ENCODE peak calls at places on chromosomes 1 and 21, in ten cellular contexts. One of them, this sample, is unnamed.

GRCh38 chr1:234863596-234863995 is 253.6 kb upstream of the IRF2BP2 start:
- DNase-seq in dermis microvascular lymphatic vessel endothelial cell: no peak
- DNase-seq in H4: no peak
- DNase-seq in psoas muscle: no peak
- DNase-seq in HEK293T: no peak
- DNase-seq in A549: no peak
- DNase-seq in left cardiac atrium: no peak
- DNase-seq in globus pallidus: no peak
- DNase-seq in NCI-H1417: no peak
- DNase-seq in activated CD4-positive, alpha-beta T cell treated with anti-CD3 and anti-CD28 coated beads, Interleukin-2, amount 10 ng/mL, durations not matched to agents 7 days and 5 days: no peak
- DNase-seq in this sample: peak

GRCh38 chr1:27446491-27447020 is 43.4 kb downstream of the WASF2 start:
- DNase-seq in dermis microvascular lymphatic vessel endothelial cell: no peak
- DNase-seq in H4: no peak
- DNase-seq in psoas muscle: no peak
- DNase-seq in HEK293T: no peak
- DNase-seq in A549: no peak
- DNase-seq in left cardiac atrium: no peak
- DNase-seq in globus pallidus: no peak
- DNase-seq in NCI-H1417: no peak
- DNase-seq in activated CD4-positive, alpha-beta T cell treated with anti-CD3 and anti-CD28 coated beads, Interleukin-2, amount 10 ng/mL, durations not matched to agents 7 days and 5 days: no peak
- DNase-seq in this sample: no peak

GRCh38 chr1:15180189-15180588 is 26.6 kb downstream of the TMEM51 start:
- DNase-seq in dermis microvascular lymphatic vessel endothelial cell: no peak
- DNase-seq in H4: no peak
- DNase-seq in psoas muscle: no peak
- DNase-seq in HEK293T: no peak
- DNase-seq in A549: no peak
- DNase-seq in left cardiac atrium: no peak
- DNase-seq in globus pallidus: peak
- DNase-seq in NCI-H1417: no peak
- DNase-seq in activated CD4-positive, alpha-beta T cell treated with anti-CD3 and anti-CD28 coated beads, Interleukin-2, amount 10 ng/mL, durations not matched to agents 7 days and 5 days: no peak
- DNase-seq in this sample: no peak

GRCh38 chr21:37700641-37701202 is 215.5 kb downstream of the KCNJ6 start:
- DNase-seq in dermis microvascular lymphatic vessel endothelial cell: peak
- DNase-seq in H4: peak
- DNase-seq in psoas muscle: no peak
- DNase-seq in HEK293T: peak
- DNase-seq in A549: peak
- DNase-seq in left cardiac atrium: peak
- DNase-seq in globus pallidus: peak
- DNase-seq in NCI-H1417: peak
- DNase-seq in activated CD4-positive, alpha-beta T cell treated with anti-CD3 and anti-CD28 coated beads, Interleukin-2, amount 10 ng/mL, durations not matched to agents 7 days and 5 days: peak
- DNase-seq in this sample: no peak

GRCh38 chr1:216531308-216532239 is 108.3 kb upstream of the USH2A start:
- DNase-seq in dermis microvascular lymphatic vessel endothelial cell: no peak
- DNase-seq in H4: peak
- DNase-seq in psoas muscle: no peak
- DNase-seq in HEK293T: no peak
- DNase-seq in A549: no peak
- DNase-seq in left cardiac atrium: no peak
- DNase-seq in globus pallidus: peak
- DNase-seq in NCI-H1417: peak
- DNase-seq in activated CD4-positive, alpha-beta T cell treated with anti-CD3 and anti-CD28 coated beads, Interleukin-2, amount 10 ng/mL, durations not matched to agents 7 days and 5 days: no peak
- DNase-seq in this sample: no peak

GRCh38 chr1:78687914-78688313 is 38.3 kb downstream of the IFI44 start:
- DNase-seq in dermis microvascular lymphatic vessel endothelial cell: no peak
- DNase-seq in H4: no peak
- DNase-seq in psoas muscle: no peak
- DNase-seq in HEK293T: no peak
- DNase-seq in A549: no peak
- DNase-seq in left cardiac atrium: no peak
- DNase-seq in globus pallidus: no peak
- DNase-seq in NCI-H1417: no peak
- DNase-seq in activated CD4-positive, alpha-beta T cell treated with anti-CD3 and anti-CD28 coated beads, Interleukin-2, amount 10 ng/mL, durations not matched to agents 7 days and 5 days: no peak
- DNase-seq in this sample: no peak

GRCh38 chr1:30675761-30676160 is 47.6 kb downstream of the MATN1 start:
- DNase-seq in dermis microvascular lymphatic vessel endothelial cell: peak
- DNase-seq in H4: no peak
- DNase-seq in psoas muscle: no peak
- DNase-seq in HEK293T: no peak
- DNase-seq in A549: no peak
- DNase-seq in left cardiac atrium: no peak
- DNase-seq in globus pallidus: no peak
- DNase-seq in NCI-H1417: no peak
- DNase-seq in activated CD4-positive, alpha-beta T cell treated with anti-CD3 and anti-CD28 coated beads, Interleukin-2, amount 10 ng/mL, durations not matched to agents 7 days and 5 days: no peak
- DNase-seq in this sample: no peak

GRCh38 chr1:92804721-92805169 is 19.8 kb upstream of the EVI5 start:
- DNase-seq in dermis microvascular lymphatic vessel endothelial cell: no peak
- DNase-seq in H4: peak
- DNase-seq in psoas muscle: no peak
- DNase-seq in HEK293T: peak
- DNase-seq in A549: peak
- DNase-seq in left cardiac atrium: peak
- DNase-seq in globus pallidus: peak
- DNase-seq in NCI-H1417: no peak
- DNase-seq in activated CD4-positive, alpha-beta T cell treated with anti-CD3 and anti-CD28 coated beads, Interleukin-2, amount 10 ng/mL, durations not matched to agents 7 days and 5 days: no peak
- DNase-seq in this sample: peak

GRCh38 chr1:3650248-3651010 is 526 bp upstream of the WRAP73 start:
- DNase-seq in dermis microvascular lymphatic vessel endothelial cell: no peak
- DNase-seq in H4: no peak
- DNase-seq in psoas muscle: no peak
- DNase-seq in HEK293T: no peak
- DNase-seq in A549: no peak
- DNase-seq in left cardiac atrium: no peak
- DNase-seq in globus pallidus: no peak
- DNase-seq in NCI-H1417: no peak
- DNase-seq in activated CD4-positive, alpha-beta T cell treated with anti-CD3 and anti-CD28 coated beads, Interleukin-2, amount 10 ng/mL, durations not matched to agents 7 days and 5 days: no peak
- DNase-seq in this sample: no peak

GRCh38 chr21:25934771-25935224 is 200.0 kb downstream of the GABPA start:
- DNase-seq in dermis microvascular lymphatic vessel endothelial cell: peak
- DNase-seq in H4: peak
- DNase-seq in psoas muscle: peak
- DNase-seq in HEK293T: no peak
- DNase-seq in A549: peak
- DNase-seq in left cardiac atrium: peak
- DNase-seq in globus pallidus: no peak
- DNase-seq in NCI-H1417: no peak
- DNase-seq in activated CD4-positive, alpha-beta T cell treated with anti-CD3 and anti-CD28 coated beads, Interleukin-2, amount 10 ng/mL, durations not matched to agents 7 days and 5 days: peak
- DNase-seq in this sample: no peak

GRCh38 chr1:228999776-229000175 is 264.5 kb downstream of the RHOU start:
- DNase-seq in dermis microvascular lymphatic vessel endothelial cell: no peak
- DNase-seq in H4: no peak
- DNase-seq in psoas muscle: no peak
- DNase-seq in HEK293T: no peak
- DNase-seq in A549: no peak
- DNase-seq in left cardiac atrium: no peak
- DNase-seq in globus pallidus: no peak
- DNase-seq in NCI-H1417: no peak
- DNase-seq in activated CD4-positive, alpha-beta T cell treated with anti-CD3 and anti-CD28 coated beads, Interleukin-2, amount 10 ng/mL, durations not matched to agents 7 days and 5 days: no peak
- DNase-seq in this sample: no peak

GRCh38 chr1:173884701-173885100 is 16.5 kb downstream of the ZBTB37 start:
- DNase-seq in dermis microvascular lymphatic vessel endothelial cell: no peak
- DNase-seq in H4: no peak
- DNase-seq in psoas muscle: no peak
- DNase-seq in HEK293T: no peak
- DNase-seq in A549: no peak
- DNase-seq in left cardiac atrium: no peak
- DNase-seq in globus pallidus: no peak
- DNase-seq in NCI-H1417: no peak
- DNase-seq in activated CD4-positive, alpha-beta T cell treated with anti-CD3 and anti-CD28 coated beads, Interleukin-2, amount 10 ng/mL, durations not matched to agents 7 days and 5 days: no peak
- DNase-seq in this sample: no peak

GRCh38 chr1:151606384-151606783 is 5.5 kb upstream of the SNX27 start:
- DNase-seq in dermis microvascular lymphatic vessel endothelial cell: no peak
- DNase-seq in H4: peak
- DNase-seq in psoas muscle: no peak
- DNase-seq in HEK293T: no peak
- DNase-seq in A549: peak
- DNase-seq in left cardiac atrium: no peak
- DNase-seq in globus pallidus: no peak
- DNase-seq in NCI-H1417: no peak
- DNase-seq in activated CD4-positive, alpha-beta T cell treated with anti-CD3 and anti-CD28 coated beads, Interleukin-2, amount 10 ng/mL, durations not matched to agents 7 days and 5 days: no peak
- DNase-seq in this sample: peak

GRCh38 chr1:201266774-201267173 is 16.5 kb upstream of the PKP1 start:
- DNase-seq in dermis microvascular lymphatic vessel endothelial cell: no peak
- DNase-seq in H4: peak
- DNase-seq in psoas muscle: no peak
- DNase-seq in HEK293T: no peak
- DNase-seq in A549: peak
- DNase-seq in left cardiac atrium: no peak
- DNase-seq in globus pallidus: no peak
- DNase-seq in NCI-H1417: no peak
- DNase-seq in activated CD4-positive, alpha-beta T cell treated with anti-CD3 and anti-CD28 coated beads, Interleukin-2, amount 10 ng/mL, durations not matched to agents 7 days and 5 days: peak
- DNase-seq in this sample: peak

GRCh38 chr1:116569776-116570357 is 959 bp downstream of the CD58 start:
- DNase-seq in dermis microvascular lymphatic vessel endothelial cell: no peak
- DNase-seq in H4: no peak
- DNase-seq in psoas muscle: peak
- DNase-seq in HEK293T: no peak
- DNase-seq in A549: peak
- DNase-seq in left cardiac atrium: peak
- DNase-seq in globus pallidus: no peak
- DNase-seq in NCI-H1417: no peak
- DNase-seq in activated CD4-positive, alpha-beta T cell treated with anti-CD3 and anti-CD28 coated beads, Interleukin-2, amount 10 ng/mL, durations not matched to agents 7 days and 5 days: peak
- DNase-seq in this sample: peak

GRCh38 chr1:37741130-37741529 is 23.8 kb downstream of the EPHA10 start:
- DNase-seq in dermis microvascular lymphatic vessel endothelial cell: no peak
- DNase-seq in H4: no peak
- DNase-seq in psoas muscle: no peak
- DNase-seq in HEK293T: no peak
- DNase-seq in A549: peak
- DNase-seq in left cardiac atrium: no peak
- DNase-seq in globus pallidus: no peak
- DNase-seq in NCI-H1417: no peak
- DNase-seq in activated CD4-positive, alpha-beta T cell treated with anti-CD3 and anti-CD28 coated beads, Interleukin-2, amount 10 ng/mL, durations not matched to agents 7 days and 5 days: no peak
- DNase-seq in this sample: no peak

GRCh38 chr1:234125283-234125682 is 220.8 kb downstream of the SLC35F3 start:
- DNase-seq in dermis microvascular lymphatic vessel endothelial cell: peak
- DNase-seq in H4: peak
- DNase-seq in psoas muscle: no peak
- DNase-seq in HEK293T: peak
- DNase-seq in A549: peak
- DNase-seq in left cardiac atrium: no peak
- DNase-seq in globus pallidus: no peak
- DNase-seq in NCI-H1417: peak
- DNase-seq in activated CD4-positive, alpha-beta T cell treated with anti-CD3 and anti-CD28 coated beads, Interleukin-2, amount 10 ng/mL, durations not matched to agents 7 days and 5 days: peak
- DNase-seq in this sample: no peak

GRCh38 chr21:39114871-39115658 is 68.2 kb downstream of the PSMG1 start:
- DNase-seq in dermis microvascular lymphatic vessel endothelial cell: no peak
- DNase-seq in H4: peak
- DNase-seq in psoas muscle: no peak
- DNase-seq in HEK293T: no peak
- DNase-seq in A549: no peak
- DNase-seq in left cardiac atrium: peak
- DNase-seq in globus pallidus: no peak
- DNase-seq in NCI-H1417: no peak
- DNase-seq in activated CD4-positive, alpha-beta T cell treated with anti-CD3 and anti-CD28 coated beads, Interleukin-2, amount 10 ng/mL, durations not matched to agents 7 days and 5 days: no peak
- DNase-seq in this sample: no peak

GRCh38 chr21:32087452-32087851 is 191.4 kb downstream of the MIS18A start:
- DNase-seq in dermis microvascular lymphatic vessel endothelial cell: no peak
- DNase-seq in H4: no peak
- DNase-seq in psoas muscle: no peak
- DNase-seq in HEK293T: no peak
- DNase-seq in A549: no peak
- DNase-seq in left cardiac atrium: no peak
- DNase-seq in globus pallidus: no peak
- DNase-seq in NCI-H1417: no peak
- DNase-seq in activated CD4-positive, alpha-beta T cell treated with anti-CD3 and anti-CD28 coated beads, Interleukin-2, amount 10 ng/mL, durations not matched to agents 7 days and 5 days: no peak
- DNase-seq in this sample: no peak